ENCODE peak calls at places on chromosomes 1 and 21, in five cellular contexts. Z is AML-193; Y is effector memory CD8-positive, alpha-beta T cell; O is AG04450; D is stimulated activated naive CD8-positive, alpha-beta T cell treated with anti-CD3 and anti-CD28 coated beads, Interleukin-15, amount 100 ng/mL, for 72 hours. I is an unnamed sample.
A peak's percentile ranks its signal among the peaks of the same experiment; 100 is the strongest.

GRCh38 chr1:231836227-231836893 is 209.8 kb downstream of the DISC1 start:
- DNase-seq in D (no peak), O (no peak), Y (no peak), Z (no peak), I (no peak)

GRCh38 chr1:87243573-87243972 is 85.1 kb upstream of the LMO4 start:
- DNase-seq in D (no peak), O (peak; percentile 30), Y (no peak), Z (no peak), I (no peak)

GRCh38 chr1:89632213-89633102 is 462 bp upstream of the LRRC8C start:
- DNase-seq in O (peak; percentile 23), D (peak; percentile 94), Y (peak; percentile 84), Z (peak; percentile 65), I (peak; percentile 90)

GRCh38 chr1:67726224-67726623 is 41.2 kb downstream of the GADD45A start:
- DNase-seq in Y (no peak), D (no peak), O (no peak), Z (no peak), I (no peak)

GRCh38 chr1:37288900-37289299 is 185.5 kb upstream of the ZC3H12A start:
- DNase-seq in Y (no peak), Z (no peak), O (no peak), D (peak; percentile 3), I (peak; percentile 84)

GRCh38 chr1:156624814-156625435 is 5.7 kb downstream of the HAPLN2 start:
- DNase-seq in O (no peak), Z (no peak), D (no peak), Y (no peak), I (no peak)

GRCh38 chr1:230385173-230385480 is 41.0 kb downstream of the PGBD5 start:
- DNase-seq in Y (no peak), D (no peak), O (no peak), Z (no peak), I (no peak)

GRCh38 chr1:154941332-154941995 is 4.9 kb upstream of the PMVK start:
- DNase-seq in D (no peak), O (no peak), Z (no peak), Y (no peak), I (no peak)

GRCh38 chr1:226919587-226919986 is 20.5 kb upstream of the COQ8A start:
- DNase-seq in D (no peak), Y (no peak), O (no peak), Z (no peak), I (no peak)

GRCh38 chr1:109193653-109194590 is 19.8 kb upstream of the SARS1 start:
- DNase-seq in Y (peak; percentile 44), Z (peak; percentile 54), O (no peak), D (peak; percentile 59), I (peak; percentile 59)

GRCh38 chr1:241972703-241973375 is 15.3 kb downstream of the BECN2 start:
- DNase-seq in Z (no peak), Y (no peak), D (no peak), O (no peak), I (no peak)

GRCh38 chr21:28893687-28894086 is 99.0 kb downstream of the LTN1 start:
- DNase-seq in Y (no peak), D (no peak), Z (no peak), O (no peak), I (no peak)